ENCODE peak calls at places on chromosomes 11 and 22, in ten cellular contexts. F is lower lobe of right lung; Y is testis; H is CD8-positive, alpha-beta T cell; B is breast epithelium; M is psoas muscle; U is tibial nerve; D is transverse colon; Q is cardiac muscle cell; O is K562. W is an unnamed sample.
A peak's percentile ranks its signal among the peaks of the same experiment; 100 is the strongest.

GRCh38 chr11:73330569-73331093 is 22.6 kb downstream of the ARHGEF17 start:
- DNase-seq in U (no peak), D (no peak), F (no peak), Q (peak; percentile 65), O (peak; percentile 29), Y (no peak), H (no peak), B (no peak), M (no peak), W (no peak)

GRCh38 chr22:27576815-27577564 is 224.6 kb downstream of the MN1 start:
- DNase-seq in U (no peak), Q (peak; percentile 96), H (no peak), D (no peak), O (no peak), B (no peak), Y (no peak), F (no peak), M (no peak), W (no peak)

GRCh38 chr11:19646921-19647320 is 65.7 kb upstream of the NAV2 start:
- DNase-seq in Y (no peak), Q (peak; percentile 93), U (no peak), M (peak; percentile 30), D (no peak), F (no peak), H (no peak), B (peak; percentile 74), O (no peak), W (no peak)

GRCh38 chr11:24965780-24966179 is 468.9 kb downstream of the LUZP2 start:
- DNase-seq in Y (no peak), D (no peak), M (no peak), B (no peak), Q (no peak), F (no peak), O (no peak), H (no peak), U (no peak), W (no peak)

GRCh38 chr11:20093775-20094174 is 66.5 kb downstream of the DBX1 start:
- DNase-seq in O (no peak), Y (no peak), F (no peak), H (no peak), M (no peak), Q (no peak), B (no peak), U (no peak), D (no peak), W (no peak)

GRCh38 chr11:81658722-81659121 is 1074.9 kb downstream of the FAM181B start:
- DNase-seq in B (no peak), Y (no peak), F (no peak), M (no peak), D (no peak), H (no peak), U (no peak), Q (peak; percentile 17), O (no peak), W (no peak)

GRCh38 chr11:66317322-66317765 is 500 bp upstream of the CD248 start:
- DNase-seq in B (no peak), D (no peak), H (no peak), Y (no peak), U (peak; percentile 37), O (no peak), M (peak; percentile 51), F (no peak), Q (peak; percentile 87), W (no peak)

GRCh38 chr22:36737776-36738175 is 34.2 kb upstream of the CACNG2 start:
- DNase-seq in M (peak; percentile 36), B (no peak), H (no peak), D (peak; percentile 73), O (no peak), F (peak; percentile 80), U (no peak), Q (no peak), Y (peak; percentile 22), W (peak; percentile 63)

GRCh38 chr11:2536440-2536989 is 91.7 kb downstream of the KCNQ1 start:
- DNase-seq in H (no peak), M (peak; percentile 6), F (no peak), Q (no peak), U (no peak), O (no peak), B (no peak), D (peak; percentile 6), Y (no peak), W (no peak)

GRCh38 chr11:101133190-101133589 is 3.6 kb upstream of the PGR start:
- DNase-seq in H (no peak), B (no peak), U (no peak), D (no peak), Q (peak; percentile 49), M (no peak), O (no peak), Y (no peak), F (no peak), W (no peak)

GRCh38 chr22:31253949-31254348 is 38.3 kb downstream of the PIK3IP1 start:
- DNase-seq in Q (no peak), Y (no peak), F (peak; percentile 81), H (no peak), O (no peak), D (peak; percentile 73), B (peak; percentile 99), M (peak; percentile 32), U (no peak), W (no peak)

GRCh38 chr11:75263944-75264349 is 23.4 kb downstream of the TPBGL start:
- DNase-seq in U (no peak), H (no peak), Y (no peak), M (no peak), D (peak; percentile 12), B (no peak), Q (no peak), O (no peak), F (peak; percentile 53), W (peak; percentile 8)

GRCh38 chr22:17647996-17648395 is 9.4 kb downstream of the BCL2L13 start:
- DNase-seq in Q (peak; percentile 43), U (no peak), O (no peak), D (no peak), F (no peak), Y (no peak), H (no peak), M (no peak), B (no peak), W (no peak)

GRCh38 chr11:72629266-72629665 is 45.0 kb downstream of the PDE2A start:
- DNase-seq in B (no peak), Y (no peak), Q (no peak), O (no peak), H (no peak), M (peak; percentile 43), F (no peak), D (peak; percentile 67), U (no peak), W (no peak)

GRCh38 chr11:130403301-130403804 is 25.1 kb downstream of the ADAMTS8 start:
- DNase-seq in H (no peak), Q (peak; percentile 76), F (no peak), O (no peak), Y (no peak), D (peak; percentile 44), M (peak; percentile 49), B (peak; percentile 79), U (no peak), W (peak; percentile 30)

GRCh38 chr11:33317662-33318061 is 60.5 kb downstream of the HIPK3 start:
- DNase-seq in B (no peak), Y (no peak), U (no peak), F (no peak), H (no peak), Q (no peak), M (no peak), O (no peak), D (no peak), W (no peak)

GRCh38 chr22:31532060-31532459 is 35.7 kb downstream of the SFI1 start:
- DNase-seq in M (no peak), Q (peak; percentile 9), B (no peak), H (no peak), U (no peak), D (no peak), Y (no peak), O (no peak), F (no peak), W (no peak)

GRCh38 chr22:42799061-42799460 is 58.0 kb downstream of the ARFGAP3 start:
- DNase-seq in O (no peak), F (no peak), Q (no peak), B (no peak), M (no peak), Y (peak; percentile 8), U (no peak), D (no peak), H (no peak), W (no peak)

GRCh38 chr22:42794551-42795510 is 62.2 kb downstream of the ARFGAP3 start:
- DNase-seq in B (no peak), D (no peak), O (no peak), Y (no peak), H (no peak), F (no peak), Q (no peak), U (no peak), M (no peak), W (no peak)

GRCh38 chr22:42796081-42796480 is 61.0 kb downstream of the ARFGAP3 start:
- DNase-seq in M (no peak), F (no peak), Y (no peak), U (no peak), O (no peak), H (no peak), Q (no peak), B (no peak), D (no peak), W (no peak)

GRCh38 chr22:42799462-42800405 is 57.3 kb downstream of the ARFGAP3 start:
- DNase-seq in Y (peak; percentile 8), Q (no peak), U (no peak), H (no peak), F (no peak), O (peak; percentile 10), M (no peak), B (no peak), D (no peak), W (peak; percentile 48)

GRCh38 chr22:42797021-42797420 is 60.1 kb downstream of the ARFGAP3 start:
- DNase-seq in M (peak; percentile 63), O (no peak), F (no peak), Q (peak; percentile 33), U (no peak), Y (no peak), B (no peak), H (no peak), D (no peak), W (no peak)
- H3K27ac ChIP-seq in M (no peak overlapping the region), O (no peak overlapping the region), F (peak overlapping the region; percentile 2), Q (no peak overlapping the region), U (no peak overlapping the region), Y (no peak overlapping the region), B (no peak overlapping the region), H (no peak overlapping the region), D (no peak overlapping the region), W (no peak overlapping the region)

GRCh38 chr11:43810929-43811596 is 69.6 kb upstream of the ALKBH3 start:
- DNase-seq in Q (peak; percentile 37), Y (no peak), D (no peak), H (no peak), F (no peak), O (peak; percentile 33), B (no peak), M (no peak), U (no peak), W (no peak)
- TF ChIP-seq CTCF in Q (peak; percentile 43), Y (peak; percentile 50), D (peak; percentile 38), H (no peak), F (no peak), O (peak; percentile 58), B (no peak), M (peak; percentile 36), U (no peak), W (peak; percentile 63)

GRCh38 chr11:9121397-9121796 is 30.0 kb upstream of the SCUBE2 start:
- DNase-seq in F (no peak), O (no peak), M (no peak), H (no peak), D (no peak), B (no peak), Y (no peak), Q (no peak), U (no peak), W (no peak)
- H3K9me3 ChIP-seq in F (no peaks in the 10 kb centered on the region), O (peaks cover 5% of the 10 kb centered on the region), M (no peaks in the 10 kb centered on the region), H (no peaks in the 10 kb centered on the region), D (no peaks in the 10 kb centered on the region), B (no peaks in the 10 kb centered on the region), Y (no peaks in the 10 kb centered on the region), Q (no peaks in the 10 kb centered on the region), U (no peaks in the 10 kb centered on the region), W (no peaks in the 10 kb centered on the region)

GRCh38 chr11:95556342-95557151 is 233.0 kb downstream of the FAM76B start:
- DNase-seq in M (no peak), O (no peak), U (no peak), B (no peak), F (no peak), D (no peak), Q (peak; percentile 68), H (no peak), Y (no peak), W (no peak)
- H3K27ac ChIP-seq in M (no peak overlapping the region), O (no peak overlapping the region), U (no peak overlapping the region), B (peak overlapping the region; percentile 72), F (no peak overlapping the region), D (no peak overlapping the region), Q (no peak overlapping the region), H (no peak overlapping the region), Y (no peak overlapping the region), W (peak overlapping the region; percentile 58)

W was measured in ascending aorta.